ENCODE peak calls at places on chromosomes 4 and X, in six cellular contexts. One of them, this sample, is unnamed.

GRCh38 chr4:92580816-92581215 is 277.1 kb downstream of the GRID2 start:
- DNase-seq in MM.1S: no peak
- DNase-seq in HCT116: no peak
- DNase-seq in PC-3: no peak
- DNase-seq in neural progenitor cell: no peak
- DNase-seq in hepatocyte: no peak
- DNase-seq in this sample: no peak

GRCh38 chr4:78337216-78337615 is 214.4 kb upstream of the ANXA3 start:
- DNase-seq in MM.1S: no peak
- DNase-seq in HCT116: no peak
- DNase-seq in PC-3: no peak
- DNase-seq in neural progenitor cell: no peak
- DNase-seq in hepatocyte: no peak
- DNase-seq in this sample: peak; percentile 35

GRCh38 chr4:185787926-185788679 is 23.9 kb downstream of the SORBS2 start:
- DNase-seq in MM.1S: no peak
- DNase-seq in HCT116: no peak
- DNase-seq in PC-3: no peak
- DNase-seq in neural progenitor cell: peak; percentile 63
- DNase-seq in hepatocyte: no peak
- DNase-seq in this sample: no peak

GRCh38 chr4:78951862-78952472 is 12.7 kb upstream of the PAQR3 start:
- DNase-seq in MM.1S: peak; percentile 51
- DNase-seq in HCT116: peak; percentile 32
- DNase-seq in PC-3: peak; percentile 61
- DNase-seq in neural progenitor cell: peak; percentile 47
- DNase-seq in hepatocyte: peak; percentile 64
- DNase-seq in this sample: peak; percentile 67

GRCh38 chrX:46673596-46673995 is 85.3 kb downstream of the SLC9A7 start:
- DNase-seq in MM.1S: no peak
- DNase-seq in HCT116: no peak
- DNase-seq in PC-3: no peak
- DNase-seq in neural progenitor cell: no peak
- DNase-seq in hepatocyte: no peak
- DNase-seq in this sample: no peak

GRCh38 chrX:140475025-140475424 is 29.8 kb downstream of the SOX3 start:
- DNase-seq in MM.1S: no peak
- DNase-seq in HCT116: no peak
- DNase-seq in PC-3: no peak
- DNase-seq in neural progenitor cell: no peak
- DNase-seq in hepatocyte: no peak
- DNase-seq in this sample: no peak

GRCh38 chr4:149727663-149728062 is 88.0 kb downstream of the IQCM start:
- DNase-seq in MM.1S: no peak
- DNase-seq in HCT116: no peak
- DNase-seq in PC-3: no peak
- DNase-seq in neural progenitor cell: no peak
- DNase-seq in hepatocyte: no peak
- DNase-seq in this sample: no peak

GRCh38 chrX:48914593-48915493 is 3.4 kb upstream of the SLC35A2 start:
- DNase-seq in MM.1S: no peak
- DNase-seq in HCT116: no peak
- DNase-seq in PC-3: no peak
- DNase-seq in neural progenitor cell: no peak
- DNase-seq in hepatocyte: no peak
- DNase-seq in this sample: no peak

GRCh38 chr4:181757921-181758320 is 485.3 kb upstream of the TENM3 start:
- DNase-seq in MM.1S: no peak
- DNase-seq in HCT116: no peak
- DNase-seq in PC-3: no peak
- DNase-seq in neural progenitor cell: no peak
- DNase-seq in hepatocyte: no peak
- DNase-seq in this sample: no peak

GRCh38 chr4:36251983-36252382 is 7.7 kb upstream of the ARAP2 start:
- DNase-seq in MM.1S: no peak
- DNase-seq in HCT116: no peak
- DNase-seq in PC-3: no peak
- DNase-seq in neural progenitor cell: no peak
- DNase-seq in hepatocyte: no peak
- DNase-seq in this sample: no peak

GRCh38 chr4:174080361-174080760 is 203.1 kb downstream of the FBXO8 start:
- DNase-seq in MM.1S: no peak
- DNase-seq in HCT116: no peak
- DNase-seq in PC-3: no peak
- DNase-seq in neural progenitor cell: no peak
- DNase-seq in hepatocyte: peak; percentile 35
- DNase-seq in this sample: peak; percentile 65

GRCh38 chrX:138771042-138771441 is 59.5 kb upstream of the FGF13 start:
- DNase-seq in MM.1S: no peak
- DNase-seq in HCT116: no peak
- DNase-seq in PC-3: no peak
- DNase-seq in neural progenitor cell: no peak
- DNase-seq in hepatocyte: no peak
- DNase-seq in this sample: peak; percentile 18

GRCh38 chr4:161555689-161556660 is 607.8 kb downstream of the FSTL5 start:
- DNase-seq in MM.1S: no peak
- DNase-seq in HCT116: no peak
- DNase-seq in PC-3: peak; percentile 32
- DNase-seq in neural progenitor cell: no peak
- DNase-seq in hepatocyte: no peak
- DNase-seq in this sample: peak; percentile 15

GRCh38 chr4:164538061-164538460 is 215.9 kb upstream of the SMIM31 start:
- DNase-seq in MM.1S: no peak
- DNase-seq in HCT116: no peak
- DNase-seq in PC-3: no peak
- DNase-seq in neural progenitor cell: no peak
- DNase-seq in hepatocyte: no peak
- DNase-seq in this sample: no peak

GRCh38 chrX:97987979-97988378 is 1104.3 kb downstream of the RPA4 start:
- DNase-seq in MM.1S: no peak
- DNase-seq in HCT116: no peak
- DNase-seq in PC-3: no peak
- DNase-seq in neural progenitor cell: no peak
- DNase-seq in hepatocyte: no peak
- DNase-seq in this sample: no peak

GRCh38 chr4:130808492-130808891 is 1712.5 kb downstream of the C4orf33 start:
- DNase-seq in MM.1S: peak; percentile 61
- DNase-seq in HCT116: peak; percentile 35
- DNase-seq in PC-3: peak; percentile 49
- DNase-seq in neural progenitor cell: peak; percentile 31
- DNase-seq in hepatocyte: no peak
- DNase-seq in this sample: no peak

GRCh38 chr4:12053951-12054350 is 625.3 kb upstream of the HS3ST1 start:
- DNase-seq in MM.1S: no peak
- DNase-seq in HCT116: no peak
- DNase-seq in PC-3: no peak
- DNase-seq in neural progenitor cell: no peak
- DNase-seq in hepatocyte: no peak
- DNase-seq in this sample: no peak

DNA sequence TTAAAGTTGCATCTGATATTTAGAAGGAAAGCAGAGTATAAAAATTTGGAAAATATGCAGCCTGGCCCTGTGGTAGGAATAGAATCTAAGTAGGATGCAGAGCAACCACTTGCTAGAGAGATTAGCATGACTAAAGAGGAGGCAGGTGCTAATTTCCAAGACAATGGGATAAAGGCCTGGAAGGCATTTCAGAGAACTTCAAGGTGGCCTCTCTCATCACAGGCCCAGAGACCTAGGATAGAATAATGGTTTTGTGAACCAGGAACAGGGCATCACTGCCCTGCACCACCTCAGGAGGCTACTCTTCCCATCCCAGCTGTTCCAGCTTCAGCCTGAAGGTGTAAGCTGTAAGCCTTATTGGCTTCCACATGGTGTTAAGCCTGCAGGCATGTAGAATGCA is 621.7 kb upstream of the HS3ST1 start:
- DNase-seq in MM.1S: no peak
- DNase-seq in HCT116: no peak
- DNase-seq in PC-3: no peak
- DNase-seq in neural progenitor cell: peak; percentile 3
- DNase-seq in hepatocyte: no peak
- DNase-seq in this sample: no peak
- TF ChIP-seq EZH2 in MM.1S: no peak
- TF ChIP-seq EZH2 in HCT116: no peak
- TF ChIP-seq EZH2 in PC-3: no peak
- TF ChIP-seq EZH2 in neural progenitor cell: no peak
- TF ChIP-seq EZH2 in hepatocyte: no peak
- TF ChIP-seq EZH2 in this sample: no peak

DNA sequence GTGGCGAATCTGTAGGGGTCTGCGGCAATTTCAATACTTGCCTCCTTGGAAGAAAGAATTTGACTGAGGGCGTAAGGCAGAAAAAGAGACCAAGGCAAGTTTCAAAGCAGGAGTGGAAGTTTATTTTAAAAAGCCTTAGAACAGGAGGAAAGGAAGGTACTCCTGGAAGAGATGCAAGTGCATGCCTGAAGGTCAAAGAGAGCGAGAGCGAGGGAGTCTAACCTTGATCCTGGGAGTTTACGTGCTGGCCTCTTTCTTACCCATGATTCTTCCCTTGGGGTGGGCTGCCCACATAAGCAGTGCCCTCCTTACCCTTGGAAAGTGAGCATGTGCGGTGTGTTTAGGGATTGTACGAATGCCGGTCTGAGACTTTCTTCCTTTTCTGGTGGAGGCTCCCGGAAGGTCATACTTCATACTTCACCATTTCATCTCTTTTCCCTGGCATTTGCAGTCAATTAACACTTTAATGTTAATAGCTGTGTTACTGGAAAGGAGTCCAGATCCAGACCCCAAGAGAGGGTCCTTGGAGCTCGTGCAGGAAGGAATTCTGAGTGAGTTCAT is 40.0 kb downstream of the ARSD start:
- DNase-seq in MM.1S: no peak
- DNase-seq in HCT116: no peak
- DNase-seq in PC-3: no peak
- DNase-seq in neural progenitor cell: no peak
- DNase-seq in hepatocyte: no peak
- DNase-seq in this sample: peak; percentile 5
- H3K4me2 ChIP-seq in MM.1S: peak overlapping the region; percentile 52
- H3K4me2 ChIP-seq in HCT116: peak overlapping the region; percentile 14
- H3K4me2 ChIP-seq in PC-3: peak overlapping the region; percentile 90
- H3K4me2 ChIP-seq in neural progenitor cell: no peak overlapping the region
- H3K4me2 ChIP-seq in hepatocyte: peak overlapping the region; percentile 78
- H3K4me2 ChIP-seq in this sample: peak overlapping the region; percentile 90

DNA sequence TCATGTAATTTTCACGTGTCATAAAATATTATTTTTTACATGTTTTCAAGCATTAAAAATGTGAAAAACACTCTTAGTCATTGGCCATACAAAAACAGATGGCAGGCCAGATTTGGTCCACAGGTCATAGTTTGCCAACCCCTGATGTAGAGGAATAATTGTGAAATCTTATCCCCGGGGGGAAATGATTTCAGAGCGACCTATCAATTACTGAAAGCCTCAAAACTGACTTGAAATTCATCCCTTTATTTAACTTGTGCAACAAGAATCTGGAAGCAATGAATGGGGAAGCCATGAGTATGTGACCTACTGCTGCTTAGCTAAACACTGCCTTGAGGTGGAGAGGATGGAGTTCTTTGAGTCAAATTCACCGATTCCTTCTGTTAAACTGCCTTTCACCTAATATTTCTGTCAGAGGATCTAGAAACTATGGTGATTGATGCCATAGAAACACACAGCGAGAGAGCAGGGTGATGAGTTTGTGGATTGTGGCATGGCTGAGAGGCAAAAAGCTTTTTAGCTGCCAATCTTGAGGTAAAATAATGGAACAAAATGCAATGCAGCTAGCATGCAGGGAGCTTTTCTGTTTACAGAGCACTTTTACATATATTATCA is 30.3 kb upstream of the BRS3 start:
- DNase-seq in MM.1S: no peak
- DNase-seq in HCT116: no peak
- DNase-seq in PC-3: peak; percentile 19
- DNase-seq in neural progenitor cell: no peak
- DNase-seq in hepatocyte: no peak
- DNase-seq in this sample: no peak
- TF ChIP-seq EZH2phosphoT487 in MM.1S: no peak
- TF ChIP-seq EZH2phosphoT487 in HCT116: no peak
- TF ChIP-seq EZH2phosphoT487 in PC-3: no peak
- TF ChIP-seq EZH2phosphoT487 in neural progenitor cell: no peak
- TF ChIP-seq EZH2phosphoT487 in hepatocyte: no peak
- TF ChIP-seq EZH2phosphoT487 in this sample: no peak

DNA sequence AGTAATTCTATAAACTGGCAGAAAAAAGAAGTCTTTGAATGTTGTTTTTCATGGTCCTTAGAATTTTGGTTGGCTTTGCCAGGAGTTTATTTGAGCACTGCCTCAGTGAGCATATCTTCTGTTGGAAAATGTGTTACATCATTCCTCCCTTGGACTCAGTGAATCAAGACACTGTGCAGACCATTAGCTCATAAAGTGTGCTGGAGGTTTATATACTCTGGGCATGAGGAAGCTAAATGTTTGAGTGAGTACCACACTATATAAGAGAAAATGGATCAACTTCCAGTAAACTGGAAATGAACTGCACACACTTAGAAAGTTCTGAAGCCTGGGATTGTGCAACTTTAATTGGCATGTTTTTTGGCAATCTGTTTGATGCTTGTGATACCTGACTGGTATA is 75.8 kb downstream of the LIMCH1 start:
- DNase-seq in MM.1S: no peak
- DNase-seq in HCT116: no peak
- DNase-seq in PC-3: no peak
- DNase-seq in neural progenitor cell: no peak
- DNase-seq in hepatocyte: no peak
- DNase-seq in this sample: peak; percentile 27
- TF ChIP-seq EZH2 in MM.1S: no peak
- TF ChIP-seq EZH2 in HCT116: no peak
- TF ChIP-seq EZH2 in PC-3: no peak
- TF ChIP-seq EZH2 in neural progenitor cell: no peak
- TF ChIP-seq EZH2 in hepatocyte: no peak
- TF ChIP-seq EZH2 in this sample: no peak

GRCh38 chrX:22392176-22392814 is 119.6 kb downstream of the CBLL2 start:
- DNase-seq in MM.1S: no peak
- DNase-seq in HCT116: no peak
- DNase-seq in PC-3: no peak
- DNase-seq in neural progenitor cell: no peak
- DNase-seq in hepatocyte: no peak
- DNase-seq in this sample: peak; percentile 24

GRCh38 chrX:22395372-22395771 is 122.7 kb downstream of the CBLL2 start:
- DNase-seq in MM.1S: no peak
- DNase-seq in HCT116: no peak
- DNase-seq in PC-3: peak; percentile 55
- DNase-seq in neural progenitor cell: no peak
- DNase-seq in hepatocyte: no peak
- DNase-seq in this sample: peak; percentile 60

GRCh38 chrX:22383988-22384387 is 111.3 kb downstream of the CBLL2 start:
- DNase-seq in MM.1S: no peak
- DNase-seq in HCT116: no peak
- DNase-seq in PC-3: no peak
- DNase-seq in neural progenitor cell: no peak
- DNase-seq in hepatocyte: no peak
- DNase-seq in this sample: no peak

GRCh38 chrX:22389544-22390243 is 117.0 kb downstream of the CBLL2 start:
- DNase-seq in MM.1S: no peak
- DNase-seq in HCT116: no peak
- DNase-seq in PC-3: peak; percentile 73
- DNase-seq in neural progenitor cell: no peak
- DNase-seq in hepatocyte: no peak
- DNase-seq in this sample: peak; percentile 73
- H3K4me2 ChIP-seq in MM.1S: no peak overlapping the region
- H3K4me2 ChIP-seq in HCT116: peak overlapping the region; percentile 35
- H3K4me2 ChIP-seq in PC-3: peak overlapping the region; percentile 68
- H3K4me2 ChIP-seq in neural progenitor cell: no peak overlapping the region
- H3K4me2 ChIP-seq in hepatocyte: no peak overlapping the region
- H3K4me2 ChIP-seq in this sample: no peak overlapping the region